ENCODE peak calls at places on chromosome 14, in six cellular contexts. X is H1, F is GM12878, Y is HepG2, E is SK-N-SH, D is K562. K is an unnamed sample. For H3K27me3, the result is how much of the 10 kb centered on the place peaks cover.

GRCh38 chr14:75476274-75476995 is 45.8 kb upstream of the BATF start:
- DNase-seq in Y (peak), D (no peak), F (no peak), X (no peak), E (no peak), K (no peak)

GRCh38 chr14:67241416-67242362 is at the start of gene PALS1:
- DNase-seq in Y (peak), F (peak), X (no peak), D (peak), E (peak), K (peak)

GRCh38 chr14:89179891-89180404 is 237.1 kb downstream of the FOXN3 start:
- DNase-seq in Y (no peak), X (no peak), D (no peak), F (no peak), E (no peak), K (no peak)

GRCh38 chr14:60647081-60647836 is 2.0 kb downstream of the SIX1 start:
- DNase-seq in E (no peak), F (no peak), Y (peak), X (no peak), D (no peak), K (no peak)

GRCh38 chr14:103418508-103418818 is 33.2 kb downstream of the MARK3 start:
- DNase-seq in D (peak), X (no peak), Y (no peak), E (no peak), F (no peak), K (peak)

GRCh38 chr14:62117010-62117717 is 354.9 kb downstream of the SNAPC1 start:
- DNase-seq in D (no peak), F (no peak), Y (peak), X (peak), E (peak), K (no peak)

GRCh38 chr14:90757452-90757851 is 58.8 kb downstream of the TTC7B start:
- DNase-seq in Y (no peak), D (no peak), F (no peak), X (no peak), E (no peak), K (no peak)

GRCh38 chr14:98949506-98950135 is 322.4 kb downstream of the BCL11B start:
- DNase-seq in Y (no peak), E (no peak), X (no peak), F (no peak), D (no peak), K (peak)

GRCh38 chr14:47278233-47278842 is 397.1 kb downstream of the MDGA2 start:
- DNase-seq in Y (peak), F (no peak), X (peak), D (peak), E (peak), K (peak)

GRCh38 chr14:53249059-53249458 is 95.9 kb upstream of the DDHD1 start:
- DNase-seq in E (no peak), Y (no peak), D (no peak), X (no peak), F (no peak), K (no peak)

GRCh38 chr14:99676657-99677056 is 7.4 kb upstream of the CYP46A1 start:
- DNase-seq in E (no peak), X (no peak), F (no peak), D (no peak), Y (no peak), K (no peak)

GRCh38 chr14:79333198-79333546 is 878.1 kb downstream of the DIO2 start:
- DNase-seq in F (no peak), X (no peak), D (no peak), Y (no peak), E (no peak), K (no peak)

GRCh38 chr14:51554953-51555352 is 96.8 kb upstream of the FRMD6 start:
- DNase-seq in X (no peak), Y (no peak), D (no peak), F (no peak), E (no peak), K (no peak)

GRCh38 chr14:51552275-51552674 is 99.4 kb upstream of the FRMD6 start:
- DNase-seq in E (peak), Y (no peak), D (no peak), X (no peak), F (no peak), K (no peak)

GRCh38 chr14:51552768-51553426 is 98.8 kb upstream of the FRMD6 start:
- DNase-seq in Y (no peak), X (no peak), E (peak), D (no peak), F (no peak), K (no peak)

GRCh38 chr14:51554339-51554920 is 97.3 kb upstream of the FRMD6 start:
- DNase-seq in D (no peak), F (no peak), E (no peak), X (no peak), Y (no peak), K (no peak)
- TF ChIP-seq GABPA in D (no peak), F (no peak), E (no peak), X (no peak), Y (no peak), K (no peak)

DNA sequence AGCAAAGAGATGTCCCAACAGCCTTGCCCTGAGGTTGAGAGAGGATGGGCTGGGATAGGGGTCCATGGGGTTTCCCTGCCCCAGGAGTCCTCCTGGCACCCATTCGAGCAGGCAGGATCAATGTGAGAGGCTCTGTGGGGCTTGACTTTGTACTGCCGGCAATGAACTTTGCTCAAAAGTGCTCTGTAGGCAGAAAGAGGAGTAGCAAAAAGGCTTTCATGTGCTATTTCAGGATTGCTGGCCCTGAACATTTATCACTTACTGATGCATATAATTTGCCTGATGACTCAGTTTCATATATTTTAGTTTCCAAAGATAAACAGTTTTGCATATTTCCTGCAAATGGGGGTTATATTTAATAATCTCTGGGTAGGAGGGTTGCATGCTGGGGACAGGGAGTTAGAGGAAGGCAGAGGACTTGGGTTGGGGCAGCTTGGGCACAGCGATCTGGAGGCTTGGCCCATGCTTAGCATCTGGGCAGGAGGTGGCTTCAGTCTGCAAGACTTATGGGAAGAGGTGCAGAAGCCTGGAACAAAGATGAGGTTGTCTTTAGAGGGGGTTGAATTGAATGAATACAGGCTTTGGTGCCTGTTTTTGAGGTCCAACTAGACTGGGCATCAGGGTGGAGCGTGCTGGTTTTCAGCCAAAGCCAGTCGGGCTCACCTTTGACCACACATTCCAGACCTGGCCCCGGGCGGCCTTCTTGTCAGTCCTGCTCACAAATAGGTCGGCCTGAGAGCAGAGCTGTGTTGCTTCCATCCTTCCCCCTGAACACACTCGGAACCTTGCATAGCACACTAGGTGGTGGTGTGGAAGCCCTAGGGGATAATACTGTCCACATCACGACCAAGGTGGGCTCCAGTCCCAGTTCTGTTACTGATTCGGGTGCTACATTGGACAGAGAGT is 101.4 kb downstream of the PAPOLA start:
- DNase-seq in Y (no peak), D (no peak), F (no peak), E (no peak), X (no peak), K (no peak)
- H3K27me3 ChIP-seq in Y (under half), D (under half), F (under half), E (under half), X (under half), K (under half)

GRCh38 chr14:68543516-68543915 is 249.4 kb downstream of the ZFP36L1 start:
- DNase-seq in X (no peak), E (no peak), Y (no peak), F (no peak), D (no peak), K (no peak)

GRCh38 chr14:68539839-68540238 is 253.0 kb downstream of the ZFP36L1 start:
- DNase-seq in F (no peak), X (no peak), E (no peak), Y (no peak), D (no peak), K (no peak)

GRCh38 chr14:68542346-68542745 is 250.5 kb downstream of the ZFP36L1 start:
- DNase-seq in Y (no peak), F (no peak), D (no peak), X (no peak), E (no peak), K (no peak)

GRCh38 chr14:68539311-68539737 is 253.5 kb downstream of the ZFP36L1 start:
- DNase-seq in Y (no peak), E (no peak), D (no peak), X (no peak), F (no peak), K (no peak)

GRCh38 chr14:68541128-68541896 is 251.6 kb downstream of the ZFP36L1 start:
- DNase-seq in X (no peak), D (no peak), Y (no peak), E (no peak), F (no peak), K (no peak)
- TF ChIP-seq POLR2AphosphoS5 in X (no peak), D (no peak), Y (no peak), E (no peak), F (no peak), K (no peak)

GRCh38 chr14:84247693-84248092 is 1282.3 kb upstream of the FLRT2 start:
- DNase-seq in F (no peak), Y (no peak), X (no peak), E (no peak), D (no peak), K (no peak)

GRCh38 chr14:84254205-84254788 is 1275.6 kb upstream of the FLRT2 start:
- DNase-seq in E (no peak), F (no peak), X (no peak), Y (no peak), D (no peak), K (no peak)

GRCh38 chr14:84250863-84251262 is 1279.1 kb upstream of the FLRT2 start:
- DNase-seq in X (no peak), E (no peak), F (no peak), Y (no peak), D (no peak), K (no peak)

GRCh38 chr14:84252706-84253105 is 1277.2 kb upstream of the FLRT2 start:
- DNase-seq in D (no peak), Y (no peak), F (no peak), X (no peak), E (no peak), K (no peak)
- TF ChIP-seq GABPA in D (no peak), Y (no peak), F (no peak), X (no peak), E (no peak), K (no peak)

GRCh38 chr14:96108061-96108795 is 69.1 kb downstream of the C14orf132 start:
- DNase-seq in Y (no peak), E (no peak), F (no peak), X (no peak), D (no peak), K (no peak)
- H3K27me3 ChIP-seq in Y (under half), E (under half), F (under half), X (under half), D (under half), K (under half)

GRCh38 chr14:50362791-50363733 is 33.6 kb downstream of the CDKL1 start:
- DNase-seq in Y (no peak), X (no peak), E (no peak), F (no peak), D (no peak), K (peak)
- TF ChIP-seq POLR2AphosphoS5 in Y (no peak), X (no peak), E (no peak), F (peak), D (no peak), K (no peak)

GRCh38 chr14:77131206-77131605 is 10.4 kb downstream of the ZDHHC22 start:
- DNase-seq in X (no peak), F (no peak), E (no peak), D (no peak), Y (no peak), K (no peak)

GRCh38 chr14:77139022-77139421 is 2.6 kb downstream of the ZDHHC22 start:
- DNase-seq in X (no peak), Y (no peak), D (no peak), E (no peak), F (no peak), K (no peak)

GRCh38 chr14:77131871-77132486 is 9.6 kb downstream of the ZDHHC22 start:
- DNase-seq in D (no peak), X (no peak), Y (no peak), F (no peak), E (no peak), K (no peak)

GRCh38 chr14:77130386-77130785 is 11.2 kb downstream of the ZDHHC22 start:
- DNase-seq in Y (no peak), F (no peak), X (no peak), D (no peak), E (no peak), K (no peak)

DNA sequence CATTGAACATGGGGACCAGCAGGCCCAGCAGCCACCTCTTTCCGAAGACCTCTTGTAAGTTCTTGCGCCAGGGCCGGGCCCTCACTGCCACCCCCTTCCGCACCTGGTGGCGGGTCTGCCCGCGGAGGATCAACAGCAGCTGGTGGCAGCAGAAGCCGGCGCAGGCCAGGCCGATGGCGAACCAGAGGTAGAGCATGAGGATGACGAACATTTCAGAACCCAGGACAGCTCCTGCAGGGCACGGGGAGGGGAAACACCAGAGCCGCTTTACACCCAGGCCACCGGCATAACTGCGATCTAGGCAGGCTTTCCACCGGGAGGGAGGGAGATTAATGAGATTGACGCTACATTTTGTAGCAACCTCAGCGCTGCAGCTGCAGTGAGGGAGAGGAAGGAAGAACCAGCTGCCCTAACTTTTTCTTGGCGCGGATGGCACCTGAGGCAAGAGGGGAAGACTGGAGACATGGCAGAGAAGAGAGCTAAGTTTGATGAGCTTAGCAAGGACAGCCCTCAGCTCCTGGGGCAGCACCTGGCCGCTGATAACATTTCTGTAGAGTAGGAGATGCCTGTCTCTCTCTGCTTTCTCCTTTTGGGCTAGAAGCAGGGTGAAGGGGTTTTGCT is 7.8 kb downstream of the ZDHHC22 start:
- DNase-seq in E (no peak), F (no peak), Y (peak), D (peak), X (peak), K (no peak)
- TF ChIP-seq GABPA in E (no peak), F (no peak), Y (no peak), D (no peak), X (no peak), K (no peak)